ENCODE peak calls at places on chromosomes 5 and 9, in four cellular contexts. One of them, this sample, is unnamed.

GRCh38 chr5:94503677-94504076 is 114.7 kb downstream of the KIAA0825 start:
- DNase-seq in hepatocyte: no peak
- DNase-seq in HCT116: no peak
- DNase-seq in neural progenitor cell: no peak
- DNase-seq in this sample: no peak

GRCh38 chr5:95857185-95857945 is 34.8 kb upstream of the GLRX start:
- DNase-seq in hepatocyte: peak
- DNase-seq in HCT116: no peak
- DNase-seq in neural progenitor cell: no peak
- DNase-seq in this sample: no peak

GRCh38 chr5:158765407-158765806 is 334.3 kb downstream of the EBF1 start:
- DNase-seq in HCT116: no peak
- DNase-seq in neural progenitor cell: no peak
- DNase-seq in hepatocyte: no peak
- DNase-seq in this sample: no peak

GRCh38 chr9:113350937-113351336 is 1.6 kb downstream of the BSPRY start:
- DNase-seq in neural progenitor cell: no peak
- DNase-seq in HCT116: no peak
- DNase-seq in hepatocyte: no peak
- DNase-seq in this sample: no peak

GRCh38 chr9:113536483-113537226 is 73.1 kb downstream of the RGS3 start:
- DNase-seq in neural progenitor cell: peak
- DNase-seq in HCT116: no peak
- DNase-seq in hepatocyte: no peak
- DNase-seq in this sample: no peak

GRCh38 chr5:92552206-92553160 is 1028.5 kb downstream of the NR2F1-AS1 start:
- DNase-seq in hepatocyte: peak
- DNase-seq in HCT116: peak
- DNase-seq in neural progenitor cell: no peak
- DNase-seq in this sample: no peak

GRCh38 chr9:4334439-4334838 is 34.6 kb upstream of the GLIS3 start:
- DNase-seq in neural progenitor cell: no peak
- DNase-seq in HCT116: peak
- DNase-seq in hepatocyte: peak
- DNase-seq in this sample: peak

GRCh38 chr5:152314196-152314829 is 90.8 kb downstream of the NMUR2 start:
- DNase-seq in hepatocyte: no peak
- DNase-seq in neural progenitor cell: no peak
- DNase-seq in HCT116: no peak
- DNase-seq in this sample: no peak

GRCh38 chr5:150140830-150141229 is 14.8 kb downstream of the PDGFRB start:
- DNase-seq in hepatocyte: peak
- DNase-seq in neural progenitor cell: no peak
- DNase-seq in HCT116: no peak
- DNase-seq in this sample: no peak

GRCh38 chr9:16128003-16128402 is 575.2 kb downstream of the CCDC171 start:
- DNase-seq in neural progenitor cell: no peak
- DNase-seq in hepatocyte: no peak
- DNase-seq in HCT116: no peak
- DNase-seq in this sample: no peak

GRCh38 chr5:140664018-140664352 is 719 bp upstream of the WDR55 start:
- DNase-seq in hepatocyte: no peak
- DNase-seq in HCT116: no peak
- DNase-seq in neural progenitor cell: no peak
- DNase-seq in this sample: no peak

GRCh38 chr5:67221487-67222242 is 25.1 kb upstream of the CD180 start:
- DNase-seq in neural progenitor cell: no peak
- DNase-seq in HCT116: no peak
- DNase-seq in hepatocyte: no peak
- DNase-seq in this sample: no peak

GRCh38 chr5:112612663-112613062 is 125.0 kb upstream of the APC start:
- DNase-seq in neural progenitor cell: no peak
- DNase-seq in hepatocyte: no peak
- DNase-seq in HCT116: no peak
- DNase-seq in this sample: no peak
- H2AFZ ChIP-seq in neural progenitor cell: peak
- H2AFZ ChIP-seq in hepatocyte: no peak
- H2AFZ ChIP-seq in HCT116: no peak
- H2AFZ ChIP-seq in this sample: no peak

DNA sequence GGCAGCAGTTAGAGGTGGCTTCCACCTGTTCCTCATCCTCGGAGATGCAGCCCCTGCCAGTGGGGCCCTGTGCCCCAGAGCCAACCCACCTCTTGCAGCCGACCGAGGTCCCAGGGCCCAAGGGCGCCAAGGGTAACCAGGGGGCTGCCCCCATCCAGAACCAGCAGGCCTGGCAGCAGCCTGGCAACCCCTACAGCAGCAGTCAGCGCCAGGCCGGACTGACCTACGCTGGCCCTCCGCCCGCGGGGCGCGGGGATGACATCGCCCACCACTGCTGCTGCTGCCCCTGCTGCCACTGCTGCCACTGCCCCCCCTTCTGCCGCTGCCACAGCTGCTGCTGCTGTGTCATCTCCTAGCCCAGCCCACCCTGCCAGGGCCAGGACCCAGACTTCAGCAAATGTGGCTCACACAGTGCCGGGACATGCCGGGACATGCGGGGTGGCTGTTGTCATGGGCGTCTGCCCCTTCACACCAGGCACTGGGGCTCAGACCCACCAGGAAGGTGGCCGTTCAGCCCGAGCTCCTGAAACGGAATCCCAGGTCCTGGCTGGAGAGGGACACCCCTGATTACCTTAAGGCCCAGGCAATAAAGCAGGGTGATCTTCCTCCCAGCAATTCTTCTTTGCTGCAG is 842 bp downstream of the CYSRT1 start:
- DNase-seq in HCT116: no peak
- DNase-seq in hepatocyte: no peak
- DNase-seq in neural progenitor cell: no peak
- DNase-seq in this sample: no peak
- H2AFZ ChIP-seq in HCT116: no peak
- H2AFZ ChIP-seq in hepatocyte: no peak
- H2AFZ ChIP-seq in neural progenitor cell: no peak
- H2AFZ ChIP-seq in this sample: no peak

GRCh38 chr5:116573617-116574431 is 799 bp downstream of the SEMA6A start:
- DNase-seq in HCT116: no peak
- DNase-seq in hepatocyte: peak
- DNase-seq in neural progenitor cell: peak
- DNase-seq in this sample: no peak
- H2AFZ ChIP-seq in HCT116: peak
- H2AFZ ChIP-seq in hepatocyte: peak
- H2AFZ ChIP-seq in neural progenitor cell: peak
- H2AFZ ChIP-seq in this sample: no peak

DNA sequence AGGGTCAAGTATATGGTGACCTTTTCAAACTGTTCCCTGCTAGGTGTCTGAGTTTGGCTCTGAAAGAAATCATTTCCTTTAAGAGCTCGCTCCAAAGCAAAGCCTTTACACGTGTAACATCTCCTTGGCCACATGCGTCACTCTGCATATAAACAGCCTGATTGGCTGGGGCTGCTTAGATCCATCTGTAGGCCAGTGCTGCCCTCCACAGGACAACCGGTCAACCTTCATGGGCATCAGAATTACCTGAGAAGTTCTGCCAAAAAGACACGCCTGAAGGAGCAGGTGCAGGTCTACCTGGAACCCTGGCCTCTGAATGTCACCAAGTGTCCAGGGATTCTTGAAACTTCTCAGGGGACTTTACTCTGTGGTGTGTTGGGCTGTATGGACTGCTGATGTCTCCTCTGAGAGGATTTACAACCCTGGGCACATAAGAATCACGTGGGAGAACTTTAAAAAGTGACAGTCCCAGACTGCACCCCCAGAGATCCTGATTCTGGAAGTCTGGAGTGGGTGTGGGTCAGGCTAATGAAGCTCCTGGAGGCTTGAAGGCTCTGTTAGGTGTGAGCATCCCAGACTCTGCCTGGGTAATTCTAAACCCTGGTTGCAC is 497.6 kb downstream of the GADD45G start:
- DNase-seq in hepatocyte: peak
- DNase-seq in neural progenitor cell: peak
- DNase-seq in HCT116: peak
- DNase-seq in this sample: peak
- H2AFZ ChIP-seq in hepatocyte: no peak
- H2AFZ ChIP-seq in neural progenitor cell: no peak
- H2AFZ ChIP-seq in HCT116: peak
- H2AFZ ChIP-seq in this sample: no peak

GRCh38 chr5:119323630-119324000 is 32.2 kb upstream of the TNFAIP8 start:
- DNase-seq in neural progenitor cell: no peak
- DNase-seq in HCT116: no peak
- DNase-seq in hepatocyte: no peak
- DNase-seq in this sample: no peak
- H2AFZ ChIP-seq in neural progenitor cell: no peak
- H2AFZ ChIP-seq in HCT116: peak
- H2AFZ ChIP-seq in hepatocyte: no peak
- H2AFZ ChIP-seq in this sample: peak

GRCh38 chr5:88823201-88823600 is 59.8 kb downstream of the MEF2C start:
- DNase-seq in hepatocyte: no peak
- DNase-seq in neural progenitor cell: no peak
- DNase-seq in HCT116: no peak
- DNase-seq in this sample: no peak
- H2AFZ ChIP-seq in hepatocyte: no peak
- H2AFZ ChIP-seq in neural progenitor cell: no peak
- H2AFZ ChIP-seq in HCT116: no peak
- H2AFZ ChIP-seq in this sample: no peak

GRCh38 chr5:132866342-132867045 is at the start of the genes GDF9 and UQCRQ:
- DNase-seq in HCT116: peak
- DNase-seq in hepatocyte: peak
- DNase-seq in neural progenitor cell: peak
- DNase-seq in this sample: peak

GRCh38 chr5:132868754-132869153 is 2.3 kb downstream of the UQCRQ start:
- DNase-seq in neural progenitor cell: no peak
- DNase-seq in hepatocyte: no peak
- DNase-seq in HCT116: no peak
- DNase-seq in this sample: no peak

GRCh38 chr5:132865668-132866341 is 464 bp downstream of the GDF9 start:
- DNase-seq in hepatocyte: no peak
- DNase-seq in HCT116: no peak
- DNase-seq in neural progenitor cell: no peak
- DNase-seq in this sample: no peak

GRCh38 chr5:132870801-132871200 is 2.7 kb upstream of the LEAP2 start:
- DNase-seq in HCT116: no peak
- DNase-seq in hepatocyte: no peak
- DNase-seq in neural progenitor cell: no peak
- DNase-seq in this sample: no peak

DNA sequence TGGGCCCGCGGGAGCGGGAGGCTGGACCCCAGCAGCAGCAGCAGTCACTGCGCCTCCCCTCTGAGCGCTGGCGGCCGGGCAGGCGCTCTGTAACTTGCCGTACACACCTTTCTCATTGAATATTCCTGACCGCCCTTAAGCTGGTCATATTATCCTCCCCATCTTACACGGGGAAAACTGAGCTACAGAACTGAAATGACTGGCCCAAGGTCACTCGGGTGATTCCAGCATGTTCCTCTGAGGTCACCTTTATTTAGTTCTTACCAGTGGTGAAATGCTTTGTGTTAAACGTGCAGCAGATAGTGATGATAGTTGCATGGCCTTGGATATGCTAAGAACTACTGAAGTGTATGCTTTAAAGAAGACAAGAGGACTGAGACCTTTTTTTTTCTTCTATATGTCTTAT is 607 bp downstream of the UQCRQ start:
- DNase-seq in hepatocyte: no peak
- DNase-seq in HCT116: no peak
- DNase-seq in neural progenitor cell: no peak
- DNase-seq in this sample: no peak
- H2AFZ ChIP-seq in hepatocyte: peak
- H2AFZ ChIP-seq in HCT116: no peak
- H2AFZ ChIP-seq in neural progenitor cell: no peak
- H2AFZ ChIP-seq in this sample: peak

DNA sequence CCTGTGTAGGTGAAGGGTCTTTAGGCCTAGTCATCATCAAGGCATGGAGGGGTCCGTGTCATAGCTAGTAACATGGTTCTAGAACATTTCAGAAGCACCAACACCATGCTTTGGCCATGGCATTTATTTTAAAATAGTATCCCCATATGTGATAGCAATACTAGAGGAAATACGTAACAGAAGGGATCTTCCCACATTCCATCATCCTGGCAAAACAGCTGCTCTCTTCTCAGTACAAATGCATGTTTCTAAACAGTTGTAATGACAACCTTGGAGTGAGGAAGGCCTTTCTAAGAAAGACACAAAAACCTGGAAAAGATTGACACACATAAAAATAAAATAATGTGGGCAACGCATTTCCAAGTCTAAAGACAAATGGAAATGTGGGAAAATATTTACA is 97.6 kb downstream of the GADD45G start:
- DNase-seq in neural progenitor cell: no peak
- DNase-seq in hepatocyte: no peak
- DNase-seq in HCT116: no peak
- DNase-seq in this sample: no peak
- H2AFZ ChIP-seq in neural progenitor cell: no peak
- H2AFZ ChIP-seq in hepatocyte: no peak
- H2AFZ ChIP-seq in HCT116: no peak
- H2AFZ ChIP-seq in this sample: no peak

DNA sequence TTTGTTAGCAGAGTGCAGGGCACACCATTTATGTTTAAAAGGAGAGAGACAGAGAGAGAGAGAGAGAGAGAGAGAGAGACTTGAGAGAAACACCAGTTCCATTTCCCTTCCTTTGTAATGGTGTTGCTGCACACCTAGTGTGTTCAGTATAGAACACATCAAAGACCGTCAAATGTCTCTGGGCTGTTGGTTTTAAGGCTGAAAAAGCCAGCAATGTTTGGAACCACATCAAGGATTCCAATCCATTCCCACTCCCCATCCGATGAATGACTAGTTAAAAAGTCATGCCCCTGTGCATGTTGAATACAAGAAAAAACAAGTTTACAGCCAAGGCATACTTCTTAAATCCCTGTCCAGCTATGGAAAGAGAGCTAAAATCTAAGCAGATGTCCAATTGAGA is 83.0 kb upstream of the IFNE start:
- DNase-seq in HCT116: peak
- DNase-seq in neural progenitor cell: no peak
- DNase-seq in hepatocyte: no peak
- DNase-seq in this sample: no peak
- H2AFZ ChIP-seq in HCT116: no peak
- H2AFZ ChIP-seq in neural progenitor cell: no peak
- H2AFZ ChIP-seq in hepatocyte: no peak
- H2AFZ ChIP-seq in this sample: no peak